ENCODE peak calls at places on chromosomes 1 and 21, in five cellular contexts. One of them, this sample, is unnamed.

GRCh38 chr1:15749399-15750291 is 7.3 kb downstream of the TMEM82 start:
- DNase-seq in effector memory CD8-positive, alpha-beta T cell: no peak
- DNase-seq in glutamatergic neuron: no peak
- DNase-seq in HEK293T: no peak
- DNase-seq in HAP-1: no peak
- DNase-seq in this sample: no peak

GRCh38 chr1:230517326-230517725 is 91.2 kb upstream of the PGBD5 start:
- DNase-seq in effector memory CD8-positive, alpha-beta T cell: no peak
- DNase-seq in glutamatergic neuron: no peak
- DNase-seq in HEK293T: no peak
- DNase-seq in HAP-1: no peak
- DNase-seq in this sample: no peak

GRCh38 chr1:49102752-49103151 is 326.1 kb upstream of the BEND5 start:
- DNase-seq in effector memory CD8-positive, alpha-beta T cell: no peak
- DNase-seq in glutamatergic neuron: no peak
- DNase-seq in HEK293T: no peak
- DNase-seq in HAP-1: no peak
- DNase-seq in this sample: no peak

GRCh38 chr1:186487163-186487562 is 26.2 kb upstream of the PDC start:
- DNase-seq in effector memory CD8-positive, alpha-beta T cell: no peak
- DNase-seq in glutamatergic neuron: no peak
- DNase-seq in HEK293T: no peak
- DNase-seq in HAP-1: no peak
- DNase-seq in this sample: no peak

GRCh38 chr1:75034376-75034775 is 99.8 kb upstream of the LHX8 start:
- DNase-seq in effector memory CD8-positive, alpha-beta T cell: no peak
- DNase-seq in glutamatergic neuron: no peak
- DNase-seq in HEK293T: no peak
- DNase-seq in HAP-1: no peak
- DNase-seq in this sample: no peak

GRCh38 chr1:93681095-93681548 is 515 bp downstream of the BCAR3 start:
- DNase-seq in effector memory CD8-positive, alpha-beta T cell: no peak
- DNase-seq in glutamatergic neuron: no peak
- DNase-seq in HEK293T: peak; percentile 37
- DNase-seq in HAP-1: no peak
- DNase-seq in this sample: no peak

GRCh38 chr1:17244826-17245740 is 3.8 kb upstream of the PADI3 start:
- DNase-seq in effector memory CD8-positive, alpha-beta T cell: no peak
- DNase-seq in glutamatergic neuron: peak; percentile 39
- DNase-seq in HEK293T: no peak
- DNase-seq in HAP-1: no peak
- DNase-seq in this sample: no peak

GRCh38 chr1:74427676-74428075 is 84.7 kb downstream of the LRRC53 start:
- DNase-seq in effector memory CD8-positive, alpha-beta T cell: no peak
- DNase-seq in glutamatergic neuron: no peak
- DNase-seq in HEK293T: no peak
- DNase-seq in HAP-1: no peak
- DNase-seq in this sample: no peak

GRCh38 chr1:185938396-185938795 is 204.2 kb downstream of the HMCN1 start:
- DNase-seq in effector memory CD8-positive, alpha-beta T cell: no peak
- DNase-seq in glutamatergic neuron: no peak
- DNase-seq in HEK293T: no peak
- DNase-seq in HAP-1: no peak
- DNase-seq in this sample: no peak

GRCh38 chr1:48061162-48062136 is 64.3 kb upstream of the TRABD2B start:
- DNase-seq in effector memory CD8-positive, alpha-beta T cell: no peak
- DNase-seq in glutamatergic neuron: peak; percentile 66
- DNase-seq in HEK293T: peak; percentile 62
- DNase-seq in HAP-1: peak; percentile 47
- DNase-seq in this sample: peak; percentile 67

GRCh38 chr1:109876617-109877319 is 33.9 kb upstream of the CSF1 start:
- DNase-seq in effector memory CD8-positive, alpha-beta T cell: no peak
- DNase-seq in glutamatergic neuron: no peak
- DNase-seq in HEK293T: no peak
- DNase-seq in HAP-1: no peak
- DNase-seq in this sample: no peak

GRCh38 chr1:226111109-226111864 is 48.8 kb downstream of the H3-3A start:
- DNase-seq in effector memory CD8-positive, alpha-beta T cell: no peak
- DNase-seq in glutamatergic neuron: no peak
- DNase-seq in HEK293T: no peak
- DNase-seq in HAP-1: no peak
- DNase-seq in this sample: peak; percentile 61

GRCh38 chr1:201904579-201904978 is 15.9 kb downstream of the SHISA4 start:
- DNase-seq in effector memory CD8-positive, alpha-beta T cell: no peak
- DNase-seq in glutamatergic neuron: no peak
- DNase-seq in HEK293T: no peak
- DNase-seq in HAP-1: no peak
- DNase-seq in this sample: no peak

GRCh38 chr1:11178021-11179015 is 10.8 kb upstream of the ANGPTL7 start:
- DNase-seq in effector memory CD8-positive, alpha-beta T cell: no peak
- DNase-seq in glutamatergic neuron: no peak
- DNase-seq in HEK293T: peak; percentile 43
- DNase-seq in HAP-1: peak; percentile 80
- DNase-seq in this sample: no peak

GRCh38 chr21:41443562-41443961 is 17.5 kb downstream of the MX1 start:
- DNase-seq in effector memory CD8-positive, alpha-beta T cell: no peak
- DNase-seq in glutamatergic neuron: no peak
- DNase-seq in HEK293T: no peak
- DNase-seq in HAP-1: no peak
- DNase-seq in this sample: no peak

GRCh38 chr1:221336141-221336540 is 405.7 kb downstream of the DUSP10 start:
- DNase-seq in effector memory CD8-positive, alpha-beta T cell: no peak
- DNase-seq in glutamatergic neuron: no peak
- DNase-seq in HEK293T: no peak
- DNase-seq in HAP-1: no peak
- DNase-seq in this sample: no peak

GRCh38 chr21:46168659-46169386 is 13.4 kb upstream of the FTCD start:
- DNase-seq in effector memory CD8-positive, alpha-beta T cell: no peak
- DNase-seq in glutamatergic neuron: peak; percentile 56
- DNase-seq in HEK293T: no peak
- DNase-seq in HAP-1: no peak
- DNase-seq in this sample: no peak

This sample was measured in K562.